ENCODE peak calls at places on chromosomes 12 and 14, in seven cellular contexts. One of them, this sample, is unnamed.

GRCh38 chr12:12333980-12334709 is 15.9 kb downstream of the MANSC1 start:
- DNase-seq in A673: peak; percentile 75
- DNase-seq in HFF-Myc: no peak
- DNase-seq in foreskin fibroblast: no peak
- DNase-seq in fibroblast of mammary gland: peak; percentile 51
- DNase-seq in spleen: peak; percentile 88
- DNase-seq in lung: peak; percentile 48
- DNase-seq in this sample: peak; percentile 51

GRCh38 chr12:6250343-6250742 is 50.1 kb downstream of the CD9 start:
- DNase-seq in A673: no peak
- DNase-seq in HFF-Myc: no peak
- DNase-seq in foreskin fibroblast: peak; percentile 26
- DNase-seq in fibroblast of mammary gland: no peak
- DNase-seq in spleen: no peak
- DNase-seq in lung: no peak
- DNase-seq in this sample: no peak

GRCh38 chr12:103852498-103852992 is 11.5 kb upstream of the NT5DC3 start:
- DNase-seq in A673: no peak
- DNase-seq in HFF-Myc: peak; percentile 46
- DNase-seq in foreskin fibroblast: no peak
- DNase-seq in fibroblast of mammary gland: no peak
- DNase-seq in spleen: no peak
- DNase-seq in lung: no peak
- DNase-seq in this sample: no peak

GRCh38 chr12:131082795-131083194 is 129.1 kb downstream of the ADGRD1 start:
- DNase-seq in A673: no peak
- DNase-seq in HFF-Myc: no peak
- DNase-seq in foreskin fibroblast: no peak
- DNase-seq in fibroblast of mammary gland: no peak
- DNase-seq in spleen: no peak
- DNase-seq in lung: no peak
- DNase-seq in this sample: no peak

GRCh38 chr14:56176530-56176929 is 58.3 kb downstream of the PELI2 start:
- DNase-seq in A673: no peak
- DNase-seq in HFF-Myc: no peak
- DNase-seq in foreskin fibroblast: no peak
- DNase-seq in fibroblast of mammary gland: no peak
- DNase-seq in spleen: no peak
- DNase-seq in lung: no peak
- DNase-seq in this sample: no peak

GRCh38 chr12:101737476-101737875 is 1.8 kb downstream of the SYCP3 start:
- DNase-seq in A673: no peak
- DNase-seq in HFF-Myc: no peak
- DNase-seq in foreskin fibroblast: no peak
- DNase-seq in fibroblast of mammary gland: no peak
- DNase-seq in spleen: no peak
- DNase-seq in lung: no peak
- DNase-seq in this sample: no peak

GRCh38 chr12:3962661-3963483 is 89.7 kb upstream of the PARP11 start:
- DNase-seq in A673: no peak
- DNase-seq in HFF-Myc: no peak
- DNase-seq in foreskin fibroblast: no peak
- DNase-seq in fibroblast of mammary gland: no peak
- DNase-seq in spleen: peak; percentile 86
- DNase-seq in lung: no peak
- DNase-seq in this sample: no peak

GRCh38 chr12:112031472-112031871 is 18.2 kb downstream of the ERP29 start:
- DNase-seq in A673: no peak
- DNase-seq in HFF-Myc: no peak
- DNase-seq in foreskin fibroblast: no peak
- DNase-seq in fibroblast of mammary gland: no peak
- DNase-seq in spleen: no peak
- DNase-seq in lung: no peak
- DNase-seq in this sample: no peak

GRCh38 chr14:57508756-57509155 is 15.1 kb upstream of the CCDC198 start:
- DNase-seq in A673: no peak
- DNase-seq in HFF-Myc: no peak
- DNase-seq in foreskin fibroblast: no peak
- DNase-seq in fibroblast of mammary gland: no peak
- DNase-seq in spleen: no peak
- DNase-seq in lung: no peak
- DNase-seq in this sample: no peak

GRCh38 chr12:5546616-5547015 is 114.7 kb downstream of the NTF3 start:
- DNase-seq in A673: no peak
- DNase-seq in HFF-Myc: no peak
- DNase-seq in foreskin fibroblast: no peak
- DNase-seq in fibroblast of mammary gland: no peak
- DNase-seq in spleen: no peak
- DNase-seq in lung: no peak
- DNase-seq in this sample: no peak

DNA sequence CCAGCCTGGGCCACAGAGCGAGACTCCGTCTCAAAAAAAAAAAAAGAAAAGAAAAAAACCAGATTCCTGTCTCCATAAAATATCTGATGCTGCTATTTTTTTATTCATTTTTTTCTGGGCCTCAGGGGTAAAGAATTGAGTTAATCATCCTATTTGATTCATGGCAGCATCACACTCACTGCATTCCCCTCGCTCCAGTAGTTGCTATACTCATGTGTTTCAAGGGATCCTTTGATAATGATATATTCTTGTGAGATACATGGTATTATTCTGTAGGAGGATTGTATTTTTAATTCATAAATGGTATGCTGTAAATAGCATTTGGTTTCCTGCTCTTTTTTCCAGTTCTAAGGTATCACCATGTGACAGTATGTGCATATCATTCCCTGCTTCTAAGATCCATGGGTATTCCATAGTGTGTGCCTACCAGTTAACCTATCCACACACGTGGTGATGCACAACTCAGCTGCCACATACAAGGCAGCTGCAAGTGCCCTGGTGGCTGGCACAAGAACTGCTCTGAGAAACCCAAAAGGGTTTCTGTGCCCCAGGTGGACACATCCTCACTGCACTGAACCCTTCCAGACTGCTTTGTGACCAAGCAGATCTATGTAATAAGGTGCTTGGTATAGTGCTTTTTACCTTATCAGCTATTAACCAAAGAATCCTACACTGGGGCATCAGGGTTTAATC is 74.7 kb downstream of the ZFP36L1 start:
- DNase-seq in A673: no peak
- DNase-seq in HFF-Myc: no peak
- DNase-seq in foreskin fibroblast: no peak
- DNase-seq in fibroblast of mammary gland: no peak
- DNase-seq in spleen: no peak
- DNase-seq in lung: no peak
- DNase-seq in this sample: no peak
- TF ChIP-seq CTCF in A673: peak; percentile 41
- TF ChIP-seq CTCF in HFF-Myc: peak; percentile 39
- TF ChIP-seq CTCF in foreskin fibroblast: peak; percentile 36
- TF ChIP-seq CTCF in fibroblast of mammary gland: peak; percentile 36
- TF ChIP-seq CTCF in spleen: no peak
- TF ChIP-seq CTCF in lung: no peak
- TF ChIP-seq CTCF in this sample: peak; percentile 16

DNA sequence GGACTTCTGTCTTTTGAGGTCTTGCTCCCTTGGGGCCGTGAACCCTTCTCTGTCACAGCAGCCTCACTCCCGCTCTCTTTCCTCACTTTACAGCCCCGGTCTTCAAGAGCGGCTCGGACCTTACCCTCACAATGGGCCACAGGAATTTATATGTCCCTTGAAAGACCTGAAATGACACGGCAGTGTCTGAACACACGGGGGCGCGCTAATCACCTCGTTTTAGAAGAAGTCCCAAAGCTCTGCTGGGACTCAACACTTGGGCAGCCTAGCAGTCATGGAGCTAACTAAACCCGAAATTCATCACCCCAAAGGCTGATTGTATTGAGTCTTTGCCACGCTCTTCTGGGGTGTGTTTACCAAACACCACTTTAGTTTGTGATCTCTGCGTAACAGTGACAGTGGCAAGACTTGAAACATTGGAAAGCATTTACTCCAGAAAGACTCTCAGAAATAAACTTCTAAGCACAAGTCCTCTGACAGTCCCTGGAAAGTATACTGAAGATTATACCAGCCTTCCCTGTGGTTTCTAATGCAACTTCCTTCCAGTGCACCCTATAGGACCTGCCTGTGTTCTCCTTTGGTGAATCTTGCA is 29.0 kb downstream of the SERPINA11 start:
- DNase-seq in A673: peak; percentile 77
- DNase-seq in HFF-Myc: peak; percentile 15
- DNase-seq in foreskin fibroblast: peak; percentile 38
- DNase-seq in fibroblast of mammary gland: peak; percentile 67
- DNase-seq in spleen: peak; percentile 84
- DNase-seq in lung: peak; percentile 73
- DNase-seq in this sample: no peak
- TF ChIP-seq CTCF in A673: peak; percentile 89
- TF ChIP-seq CTCF in HFF-Myc: peak; percentile 75
- TF ChIP-seq CTCF in foreskin fibroblast: peak; percentile 65
- TF ChIP-seq CTCF in fibroblast of mammary gland: peak; percentile 71
- TF ChIP-seq CTCF in spleen: peak; percentile 43
- TF ChIP-seq CTCF in lung: peak; percentile 13
- TF ChIP-seq CTCF in this sample: peak; percentile 16

DNA sequence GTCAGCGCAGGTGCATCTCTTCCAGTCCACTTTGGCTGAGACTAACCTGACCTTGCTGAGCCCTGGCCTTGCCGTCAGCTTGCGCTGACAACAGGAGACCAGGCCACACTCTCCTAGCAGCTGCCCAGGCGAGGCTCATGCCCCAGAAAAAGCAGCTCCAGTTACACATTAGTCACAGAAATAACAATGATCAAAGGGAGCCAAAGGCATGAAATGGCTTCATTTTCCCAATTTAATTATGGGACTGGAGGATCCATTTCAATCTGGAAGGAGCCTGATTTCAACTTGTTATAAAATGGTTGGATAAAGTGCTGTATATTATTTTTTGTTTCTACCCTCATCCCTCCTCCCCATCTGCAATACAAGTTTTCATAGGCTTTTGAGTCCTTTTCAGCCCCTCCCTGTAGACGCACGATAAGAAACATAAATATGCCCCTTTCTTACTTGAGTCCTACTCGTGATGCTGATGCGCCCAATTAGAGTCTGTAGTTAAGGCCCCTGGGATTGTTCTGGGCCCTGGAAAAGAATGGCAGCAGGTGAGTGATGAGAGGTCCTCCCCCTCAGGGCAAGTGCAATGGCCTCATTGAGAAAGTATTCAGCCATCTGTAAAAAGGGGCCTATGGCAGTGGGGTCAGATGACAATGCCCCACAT is 376.0 kb downstream of the C12orf75 start:
- DNase-seq in A673: no peak
- DNase-seq in HFF-Myc: no peak
- DNase-seq in foreskin fibroblast: peak; percentile 65
- DNase-seq in fibroblast of mammary gland: peak; percentile 11
- DNase-seq in spleen: no peak
- DNase-seq in lung: no peak
- DNase-seq in this sample: no peak
- TF ChIP-seq CTCF in A673: no peak
- TF ChIP-seq CTCF in HFF-Myc: no peak
- TF ChIP-seq CTCF in foreskin fibroblast: no peak
- TF ChIP-seq CTCF in fibroblast of mammary gland: no peak
- TF ChIP-seq CTCF in spleen: no peak
- TF ChIP-seq CTCF in lung: no peak
- TF ChIP-seq CTCF in this sample: no peak

DNA sequence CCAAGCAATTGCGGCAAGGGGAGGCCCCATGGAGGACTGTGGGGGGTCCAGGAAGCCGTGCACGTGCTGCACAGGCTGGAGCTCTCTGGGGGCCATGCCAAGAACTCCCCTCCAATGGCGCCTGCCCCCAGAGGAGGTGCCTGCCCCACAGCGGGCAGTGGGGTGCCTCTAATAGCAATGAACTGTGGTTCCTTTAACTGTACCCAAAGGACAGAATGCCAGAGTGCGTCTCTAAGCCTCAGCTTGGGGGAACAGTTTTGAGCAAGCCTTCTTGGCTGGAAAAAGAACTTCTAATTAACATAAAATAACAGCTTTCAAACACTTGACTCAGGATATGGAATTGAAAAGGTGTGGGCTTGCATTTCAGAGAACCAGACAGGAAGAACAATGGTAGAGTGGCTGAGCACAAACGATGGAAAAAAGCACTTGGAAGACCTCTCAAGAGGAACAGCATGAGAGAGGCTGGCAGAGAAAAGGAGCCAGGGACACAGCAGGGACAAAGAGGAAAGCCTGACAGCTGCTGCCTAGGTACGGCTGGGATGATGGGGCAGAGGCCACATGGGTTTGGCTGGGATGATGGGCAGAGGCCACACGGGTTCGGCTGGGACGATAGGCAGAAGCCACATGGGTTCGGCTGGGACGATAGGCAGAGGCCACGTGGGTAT is 195.6 kb downstream of the TTC7B start:
- DNase-seq in A673: no peak
- DNase-seq in HFF-Myc: no peak
- DNase-seq in foreskin fibroblast: no peak
- DNase-seq in fibroblast of mammary gland: no peak
- DNase-seq in spleen: no peak
- DNase-seq in lung: no peak
- DNase-seq in this sample: no peak
- TF ChIP-seq CTCF in A673: no peak
- TF ChIP-seq CTCF in HFF-Myc: no peak
- TF ChIP-seq CTCF in foreskin fibroblast: no peak
- TF ChIP-seq CTCF in fibroblast of mammary gland: no peak
- TF ChIP-seq CTCF in spleen: no peak
- TF ChIP-seq CTCF in lung: no peak
- TF ChIP-seq CTCF in this sample: no peak

GRCh38 chr14:78595797-78596196 is 425.6 kb downstream of the NRXN3 start:
- DNase-seq in A673: peak; percentile 40
- DNase-seq in HFF-Myc: no peak
- DNase-seq in foreskin fibroblast: no peak
- DNase-seq in fibroblast of mammary gland: no peak
- DNase-seq in spleen: no peak
- DNase-seq in lung: no peak
- DNase-seq in this sample: no peak
- TF ChIP-seq CTCF in A673: peak; percentile 51
- TF ChIP-seq CTCF in HFF-Myc: peak; percentile 36
- TF ChIP-seq CTCF in foreskin fibroblast: peak; percentile 34
- TF ChIP-seq CTCF in fibroblast of mammary gland: peak; percentile 29
- TF ChIP-seq CTCF in spleen: no peak
- TF ChIP-seq CTCF in lung: no peak
- TF ChIP-seq CTCF in this sample: no peak

This sample was measured in natural killer cell.